ENCODE peak calls at places on chromosomes 1 and 21, in four cellular contexts. I is GM12891, Y is K562, X is GM12878. Q is an unnamed sample.
A peak's percentile ranks its signal among the peaks of the same experiment; 100 is the strongest.

GRCh38 chr1:65425697-65426096 is 5.2 kb downstream of the LEPR start:
- DNase-seq in X (no peak), Y (no peak), I (no peak), Q (no peak)

GRCh38 chr1:21916447-21917240 is 20.5 kb downstream of the HSPG2 start:
- DNase-seq in I (no peak), X (no peak), Y (peak; percentile 63), Q (no peak)

GRCh38 chr1:226702318-226702956 is 36.6 kb downstream of the ITPKB start:
- DNase-seq in X (no peak), I (no peak), Y (no peak), Q (no peak)

GRCh38 chr1:154414606-154415005 is 9.5 kb downstream of the IL6R start:
- DNase-seq in I (no peak), X (no peak), Y (no peak), Q (no peak)

GRCh38 chr1:229452956-229453801 is 19.3 kb upstream of the ACTA1 start:
- DNase-seq in I (no peak), X (no peak), Y (no peak), Q (no peak)

GRCh38 chr1:228867093-228867950 is 132.0 kb downstream of the RHOU start:
- DNase-seq in I (no peak), X (no peak), Y (no peak), Q (no peak)

GRCh38 chr1:147556643-147557042 is 15.3 kb downstream of the BCL9 start:
- DNase-seq in I (no peak), X (no peak), Y (no peak), Q (no peak)

GRCh38 chr1:34681481-34682451 is 73.1 kb upstream of the GJB5 start:
- DNase-seq in I (peak; percentile 28), Y (peak; percentile 79), X (peak; percentile 16), Q (peak; percentile 29)

GRCh38 chr21:35227774-35228173 is 178.7 kb upstream of the RUNX1 start:
- DNase-seq in Y (no peak), I (no peak), X (no peak), Q (no peak)

GRCh38 chr1:12132078-12132477 is 34.7 kb upstream of the TNFRSF1B start:
- DNase-seq in X (no peak), Y (no peak), I (no peak), Q (no peak)

GRCh38 chr1:44489481-44489880 is 84.4 kb downstream of the RNF220 start:
- DNase-seq in X (no peak), I (no peak), Y (no peak), Q (no peak)

GRCh38 chr1:53678948-53679825 is 59.8 kb downstream of the GLIS1 start:
- DNase-seq in X (no peak), I (no peak), Y (no peak), Q (no peak)

GRCh38 chr1:85319931-85320330 is 43.5 kb upstream of the BCL10 start:
- DNase-seq in X (no peak), Y (no peak), I (no peak), Q (no peak)

GRCh38 chr1:2383576-2383975 is 7.8 kb downstream of the MORN1 start:
- DNase-seq in I (no peak), Y (no peak), X (no peak), Q (no peak)

GRCh38 chr1:8742022-8742924 is 75.2 kb downstream of the RERE start:
- DNase-seq in X (no peak), I (no peak), Y (no peak), Q (no peak)

GRCh38 chr1:8745749-8746390 is 71.6 kb downstream of the RERE start:
- DNase-seq in Y (no peak), X (no peak), I (no peak), Q (no peak)

GRCh38 chr1:8739377-8739776 is 78.1 kb downstream of the RERE start:
- DNase-seq in I (no peak), X (no peak), Y (no peak), Q (no peak)

GRCh38 chr1:8736927-8737326 is 80.5 kb downstream of the RERE start:
- DNase-seq in Y (no peak), X (no peak), I (no peak), Q (no peak)

GRCh38 chr1:8740034-8740449 is 77.4 kb downstream of the RERE start:
- DNase-seq in Y (no peak), I (no peak), X (no peak), Q (no peak)
- TF ChIP-seq SPI1 in Y (no peak), I (no peak), X (no peak), Q (no peak)

GRCh38 chr1:204813522-204813921 is 57.1 kb upstream of the NFASC start:
- DNase-seq in X (no peak), I (no peak), Y (no peak), Q (no peak)
- TF ChIP-seq SPI1 in X (no peak), I (no peak), Y (no peak), Q (no peak)

DNA sequence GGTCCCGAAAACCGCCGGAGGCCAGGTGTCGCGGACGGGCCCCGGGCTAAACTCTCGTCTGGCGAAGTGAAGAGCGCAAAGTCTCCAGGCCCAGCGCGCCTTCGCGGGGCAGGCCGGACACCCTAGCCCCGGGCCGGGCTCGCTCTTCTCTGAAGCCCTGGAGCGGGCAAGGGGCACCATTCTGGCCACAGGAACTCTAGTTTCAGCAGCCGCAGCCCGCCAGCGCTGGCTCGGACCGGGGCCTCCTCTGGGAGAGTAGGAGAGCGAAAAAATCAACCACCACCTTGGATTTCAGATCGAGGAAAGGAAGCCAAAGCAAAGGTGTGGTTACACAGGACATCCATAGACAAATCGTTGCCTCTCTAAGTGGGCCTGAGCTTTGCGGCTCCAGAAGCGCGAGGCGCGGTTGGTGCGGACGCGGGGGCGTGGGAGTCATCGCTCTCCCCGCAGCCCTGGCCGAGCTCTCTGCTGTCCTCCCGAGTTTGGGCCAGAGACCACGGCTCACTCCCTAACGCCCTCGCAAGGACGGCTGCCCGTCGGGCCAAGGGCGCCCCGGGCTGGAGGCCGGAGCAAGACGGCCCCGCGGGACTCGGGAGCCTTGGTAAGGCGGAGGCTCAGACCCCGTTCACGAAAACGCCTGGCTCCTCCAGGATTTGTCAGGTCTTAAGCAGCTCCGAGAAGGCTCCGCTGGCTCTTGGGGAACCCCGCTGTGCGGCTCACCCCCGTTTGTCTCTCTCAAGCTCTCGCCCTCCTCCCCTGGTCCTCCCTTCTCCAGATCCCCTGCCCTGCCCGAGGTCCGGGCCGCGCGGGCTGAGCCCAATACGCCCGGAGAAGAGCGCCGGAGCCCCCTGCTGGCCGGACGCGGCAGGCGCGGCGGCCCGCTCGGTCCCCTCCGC is 132.9 kb upstream of the DPYD start:
- DNase-seq in I (peak; percentile 46), X (no peak), Y (peak; percentile 52), Q (no peak)
- TF ChIP-seq SPI1 in I (no peak), X (no peak), Y (no peak), Q (no peak)

GRCh38 chr1:210467440-210468040 is 138.8 kb downstream of the HHAT start:
- DNase-seq in I (no peak), X (no peak), Y (no peak), Q (no peak)

GRCh38 chr1:210465150-210465549 is 136.4 kb downstream of the HHAT start:
- DNase-seq in I (no peak), X (no peak), Y (no peak), Q (no peak)

GRCh38 chr1:210464519-210465039 is 135.9 kb downstream of the HHAT start:
- DNase-seq in Y (no peak), X (no peak), I (no peak), Q (no peak)
- TF ChIP-seq SPI1 in Y (no peak), X (no peak), I (no peak), Q (no peak)

Q was measured in HL-60.